ENCODE peak calls at places on chromosome 7, in eight cellular contexts. One of them, this sample, is unnamed.

GRCh38 chr7:7119668-7120208 is 62.6 kb upstream of the C1GALT1 start:
- DNase-seq in CD8-positive, alpha-beta T cell: no peak
- DNase-seq in colonic mucosa: no peak
- DNase-seq in left ventricle myocardium inferior: no peak
- DNase-seq in pancreas: no peak
- DNase-seq in heart right ventricle: no peak
- DNase-seq in stomach: peak; percentile 28
- DNase-seq in Panc1: no peak
- DNase-seq in this sample: no peak

GRCh38 chr7:116876664-116877442 is 14.5 kb downstream of the CAPZA2 start:
- DNase-seq in pancreas: no peak
- DNase-seq in stomach: peak; percentile 79
- DNase-seq in Panc1: no peak
- DNase-seq in heart right ventricle: peak; percentile 61
- DNase-seq in left ventricle myocardium inferior: peak; percentile 56
- DNase-seq in colonic mucosa: peak; percentile 62
- DNase-seq in CD8-positive, alpha-beta T cell: no peak
- DNase-seq in this sample: no peak

GRCh38 chr7:157538735-157539134 is 201.9 kb downstream of the DNAJB6 start:
- DNase-seq in CD8-positive, alpha-beta T cell: no peak
- DNase-seq in colonic mucosa: no peak
- DNase-seq in left ventricle myocardium inferior: no peak
- DNase-seq in Panc1: no peak
- DNase-seq in pancreas: no peak
- DNase-seq in stomach: no peak
- DNase-seq in heart right ventricle: no peak
- DNase-seq in this sample: no peak

GRCh38 chr7:44534087-44534486 is 7.0 kb downstream of the NPC1L1 start:
- DNase-seq in pancreas: no peak
- DNase-seq in colonic mucosa: no peak
- DNase-seq in CD8-positive, alpha-beta T cell: no peak
- DNase-seq in left ventricle myocardium inferior: no peak
- DNase-seq in heart right ventricle: no peak
- DNase-seq in stomach: no peak
- DNase-seq in Panc1: no peak
- DNase-seq in this sample: no peak

GRCh38 chr7:18520450-18521235 is 25.1 kb downstream of the HDAC9 start:
- DNase-seq in pancreas: no peak
- DNase-seq in heart right ventricle: no peak
- DNase-seq in stomach: no peak
- DNase-seq in CD8-positive, alpha-beta T cell: no peak
- DNase-seq in colonic mucosa: no peak
- DNase-seq in Panc1: no peak
- DNase-seq in left ventricle myocardium inferior: no peak
- DNase-seq in this sample: no peak

GRCh38 chr7:49791089-49791741 is 17.8 kb downstream of the VWC2 start:
- DNase-seq in heart right ventricle: no peak
- DNase-seq in stomach: no peak
- DNase-seq in colonic mucosa: peak; percentile 34
- DNase-seq in CD8-positive, alpha-beta T cell: no peak
- DNase-seq in Panc1: peak; percentile 15
- DNase-seq in left ventricle myocardium inferior: no peak
- DNase-seq in pancreas: no peak
- DNase-seq in this sample: no peak

GRCh38 chr7:134406431-134406830 is 52.5 kb downstream of the AKR1B1 start:
- DNase-seq in stomach: no peak
- DNase-seq in left ventricle myocardium inferior: no peak
- DNase-seq in pancreas: no peak
- DNase-seq in colonic mucosa: no peak
- DNase-seq in heart right ventricle: no peak
- DNase-seq in Panc1: no peak
- DNase-seq in CD8-positive, alpha-beta T cell: no peak
- DNase-seq in this sample: no peak

GRCh38 chr7:107661081-107661864 is 645 bp downstream of the SLC26A4 start:
- DNase-seq in Panc1: no peak
- DNase-seq in heart right ventricle: peak; percentile 54
- DNase-seq in CD8-positive, alpha-beta T cell: peak; percentile 20
- DNase-seq in left ventricle myocardium inferior: peak; percentile 36
- DNase-seq in stomach: peak; percentile 71
- DNase-seq in colonic mucosa: peak; percentile 48
- DNase-seq in pancreas: peak; percentile 58
- DNase-seq in this sample: peak; percentile 75

GRCh38 chr7:143329471-143330170 is 13.7 kb downstream of the CLCN1 start:
- DNase-seq in left ventricle myocardium inferior: no peak
- DNase-seq in Panc1: no peak
- DNase-seq in colonic mucosa: no peak
- DNase-seq in pancreas: no peak
- DNase-seq in stomach: no peak
- DNase-seq in heart right ventricle: no peak
- DNase-seq in CD8-positive, alpha-beta T cell: no peak
- DNase-seq in this sample: no peak
- TF ChIP-seq CTCF in left ventricle myocardium inferior: no peak
- TF ChIP-seq CTCF in Panc1: peak; percentile 32
- TF ChIP-seq CTCF in colonic mucosa: no peak
- TF ChIP-seq CTCF in pancreas: no peak
- TF ChIP-seq CTCF in stomach: no peak
- TF ChIP-seq CTCF in heart right ventricle: no peak
- TF ChIP-seq CTCF in CD8-positive, alpha-beta T cell: no peak
- TF ChIP-seq CTCF in this sample: no peak

GRCh38 chr7:151409555-151410404 is at the start of gene WDR86:
- DNase-seq in pancreas: no peak
- DNase-seq in Panc1: no peak
- DNase-seq in colonic mucosa: no peak
- DNase-seq in heart right ventricle: no peak
- DNase-seq in left ventricle myocardium inferior: no peak
- DNase-seq in CD8-positive, alpha-beta T cell: peak; percentile 42
- DNase-seq in stomach: no peak
- DNase-seq in this sample: no peak

GRCh38 chr7:151406051-151406875 is 3.6 kb downstream of the WDR86 start:
- DNase-seq in CD8-positive, alpha-beta T cell: no peak
- DNase-seq in pancreas: no peak
- DNase-seq in stomach: no peak
- DNase-seq in colonic mucosa: no peak
- DNase-seq in heart right ventricle: no peak
- DNase-seq in left ventricle myocardium inferior: no peak
- DNase-seq in Panc1: no peak
- DNase-seq in this sample: no peak

GRCh38 chr7:151408839-151409554 is 841 bp downstream of the WDR86 start:
- DNase-seq in CD8-positive, alpha-beta T cell: peak; percentile 91
- DNase-seq in colonic mucosa: no peak
- DNase-seq in pancreas: no peak
- DNase-seq in stomach: no peak
- DNase-seq in left ventricle myocardium inferior: no peak
- DNase-seq in Panc1: no peak
- DNase-seq in heart right ventricle: no peak
- DNase-seq in this sample: no peak

GRCh38 chr7:151406886-151407583 is 2.8 kb downstream of the WDR86 start:
- DNase-seq in stomach: no peak
- DNase-seq in colonic mucosa: no peak
- DNase-seq in heart right ventricle: no peak
- DNase-seq in left ventricle myocardium inferior: no peak
- DNase-seq in CD8-positive, alpha-beta T cell: no peak
- DNase-seq in Panc1: no peak
- DNase-seq in pancreas: no peak
- DNase-seq in this sample: no peak

DNA sequence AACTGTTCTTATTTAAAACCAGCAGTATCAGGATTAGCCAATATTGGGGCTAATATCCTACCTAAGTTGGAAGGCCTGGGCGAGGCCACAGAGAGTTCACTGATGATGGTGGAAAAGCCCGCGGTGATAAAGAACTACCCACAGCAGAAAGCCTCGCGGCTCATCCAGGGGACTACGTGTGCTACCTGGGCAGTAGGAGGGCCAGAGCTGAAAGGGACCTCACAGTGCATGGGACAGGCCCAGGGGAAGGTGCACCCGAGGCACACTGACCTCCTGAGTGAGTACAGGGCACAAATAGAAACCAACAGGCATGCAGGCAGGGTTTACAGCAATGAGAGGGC is 1.4 kb downstream of the WDR86 start:
- DNase-seq in heart right ventricle: no peak
- DNase-seq in pancreas: no peak
- DNase-seq in Panc1: no peak
- DNase-seq in CD8-positive, alpha-beta T cell: no peak
- DNase-seq in left ventricle myocardium inferior: no peak
- DNase-seq in colonic mucosa: no peak
- DNase-seq in stomach: no peak
- DNase-seq in this sample: no peak
- H3K4me3 ChIP-seq in heart right ventricle: no peak overlapping the region
- H3K4me3 ChIP-seq in pancreas: no peak overlapping the region
- H3K4me3 ChIP-seq in Panc1: no peak overlapping the region
- H3K4me3 ChIP-seq in CD8-positive, alpha-beta T cell: peak overlapping the region; percentile 58
- H3K4me3 ChIP-seq in left ventricle myocardium inferior: peak overlapping the region; percentile 68
- H3K4me3 ChIP-seq in colonic mucosa: peak overlapping the region; percentile 1
- H3K4me3 ChIP-seq in stomach: peak overlapping the region; percentile 55
- H3K4me3 ChIP-seq in this sample: peak overlapping the region; percentile 67

GRCh38 chr7:2269468-2270460 is 27.7 kb downstream of the NUDT1 start:
- DNase-seq in stomach: no peak
- DNase-seq in heart right ventricle: no peak
- DNase-seq in CD8-positive, alpha-beta T cell: no peak
- DNase-seq in left ventricle myocardium inferior: no peak
- DNase-seq in pancreas: no peak
- DNase-seq in colonic mucosa: no peak
- DNase-seq in Panc1: no peak
- DNase-seq in this sample: no peak
- H3K27ac ChIP-seq in stomach: no peak overlapping the region
- H3K27ac ChIP-seq in heart right ventricle: peak overlapping the region; percentile 19
- H3K27ac ChIP-seq in CD8-positive, alpha-beta T cell: no peak overlapping the region
- H3K27ac ChIP-seq in left ventricle myocardium inferior: peak overlapping the region; percentile 56
- H3K27ac ChIP-seq in pancreas: no peak overlapping the region
- H3K27ac ChIP-seq in colonic mucosa: no peak overlapping the region
- H3K27ac ChIP-seq in Panc1: no peak overlapping the region
- H3K27ac ChIP-seq in this sample: no peak overlapping the region

GRCh38 chr7:92794846-92795245 is 41.5 kb downstream of the CDK6 start:
- DNase-seq in CD8-positive, alpha-beta T cell: no peak
- DNase-seq in left ventricle myocardium inferior: no peak
- DNase-seq in heart right ventricle: no peak
- DNase-seq in stomach: no peak
- DNase-seq in Panc1: no peak
- DNase-seq in colonic mucosa: no peak
- DNase-seq in pancreas: no peak
- DNase-seq in this sample: no peak
- TF ChIP-seq CTCF in CD8-positive, alpha-beta T cell: no peak
- TF ChIP-seq CTCF in left ventricle myocardium inferior: no peak
- TF ChIP-seq CTCF in heart right ventricle: no peak
- TF ChIP-seq CTCF in stomach: no peak
- TF ChIP-seq CTCF in Panc1: no peak
- TF ChIP-seq CTCF in colonic mucosa: no peak
- TF ChIP-seq CTCF in pancreas: no peak
- TF ChIP-seq CTCF in this sample: no peak

DNA sequence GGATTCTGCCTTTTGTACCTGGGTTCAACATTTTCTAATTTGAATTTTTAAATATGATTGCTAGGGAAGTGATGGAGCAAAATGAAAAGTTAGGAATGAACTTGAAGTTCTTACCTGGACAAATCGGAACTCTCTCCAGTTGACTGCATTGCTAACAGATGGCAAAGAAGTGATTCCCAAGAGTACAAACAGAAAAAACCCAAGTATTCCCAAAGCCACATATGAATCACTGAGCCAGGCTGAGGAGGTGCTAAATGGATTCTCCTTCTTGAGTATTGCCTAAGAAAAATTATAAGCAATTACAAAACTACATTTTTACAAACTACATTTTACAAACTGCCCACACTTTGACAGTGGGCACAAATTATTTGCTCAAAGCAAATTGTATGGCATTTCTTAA is 25.9 kb downstream of the STEAP4 start:
- DNase-seq in Panc1: no peak
- DNase-seq in stomach: no peak
- DNase-seq in left ventricle myocardium inferior: no peak
- DNase-seq in pancreas: no peak
- DNase-seq in CD8-positive, alpha-beta T cell: no peak
- DNase-seq in colonic mucosa: no peak
- DNase-seq in heart right ventricle: no peak
- DNase-seq in this sample: no peak
- H3K4me3 ChIP-seq in Panc1: no peak overlapping the region
- H3K4me3 ChIP-seq in stomach: no peak overlapping the region
- H3K4me3 ChIP-seq in left ventricle myocardium inferior: no peak overlapping the region
- H3K4me3 ChIP-seq in pancreas: no peak overlapping the region
- H3K4me3 ChIP-seq in CD8-positive, alpha-beta T cell: no peak overlapping the region
- H3K4me3 ChIP-seq in colonic mucosa: no peak overlapping the region
- H3K4me3 ChIP-seq in heart right ventricle: no peak overlapping the region
- H3K4me3 ChIP-seq in this sample: no peak overlapping the region

GRCh38 chr7:2644514-2645273 is 12.9 kb downstream of the TTYH3 start:
- DNase-seq in heart right ventricle: no peak
- DNase-seq in CD8-positive, alpha-beta T cell: peak; percentile 35
- DNase-seq in left ventricle myocardium inferior: no peak
- DNase-seq in stomach: peak; percentile 52
- DNase-seq in pancreas: no peak
- DNase-seq in colonic mucosa: no peak
- DNase-seq in Panc1: no peak
- DNase-seq in this sample: no peak
- H3K27ac ChIP-seq in heart right ventricle: peak overlapping the region; percentile 0
- H3K27ac ChIP-seq in CD8-positive, alpha-beta T cell: no peak overlapping the region
- H3K27ac ChIP-seq in left ventricle myocardium inferior: peak overlapping the region; percentile 62
- H3K27ac ChIP-seq in stomach: peak overlapping the region; percentile 23
- H3K27ac ChIP-seq in pancreas: no peak overlapping the region
- H3K27ac ChIP-seq in colonic mucosa: no peak overlapping the region
- H3K27ac ChIP-seq in Panc1: peak overlapping the region; percentile 83
- H3K27ac ChIP-seq in this sample: no peak overlapping the region

DNA sequence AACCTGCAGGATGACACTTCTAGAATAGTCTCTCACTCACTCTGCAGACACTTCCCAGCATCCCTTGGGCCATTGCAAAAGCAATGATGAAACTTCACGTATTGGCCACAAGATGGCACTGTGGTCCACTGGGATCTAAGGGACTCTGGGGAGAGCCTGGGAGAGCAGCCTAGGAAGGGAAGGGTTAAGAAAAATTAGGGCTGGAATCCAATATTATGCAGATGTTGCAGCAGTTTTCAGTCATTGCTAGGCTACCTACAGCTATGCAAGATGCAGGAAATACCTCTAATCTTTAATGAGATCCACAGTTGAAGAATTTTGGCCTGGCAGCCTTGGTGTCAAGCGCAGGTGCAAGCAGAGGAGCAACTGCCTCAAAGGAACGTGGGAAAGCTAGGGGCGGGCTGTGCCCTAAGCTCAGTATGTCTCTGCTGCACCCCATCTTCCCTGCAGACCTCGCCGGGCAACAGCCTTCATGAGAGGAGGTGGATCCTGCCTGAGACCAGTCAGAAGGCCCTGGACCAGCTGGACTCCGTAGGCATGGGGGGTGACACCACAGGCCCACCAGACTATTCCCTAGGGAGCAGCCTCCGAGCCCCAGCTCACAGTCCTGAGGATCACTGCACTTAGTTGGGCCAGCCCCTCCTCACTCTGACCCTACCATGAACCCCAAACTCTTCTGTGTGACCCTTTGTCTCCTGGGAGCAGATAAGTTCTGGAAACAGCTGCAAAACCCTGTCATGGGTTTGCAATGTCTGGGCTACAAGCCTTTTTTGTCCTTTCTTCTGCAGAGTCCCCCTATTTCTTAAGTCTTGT is 127.9 kb upstream of the PRSS58 start:
- DNase-seq in pancreas: peak; percentile 12
- DNase-seq in heart right ventricle: peak; percentile 31
- DNase-seq in colonic mucosa: peak; percentile 63
- DNase-seq in CD8-positive, alpha-beta T cell: peak; percentile 23
- DNase-seq in Panc1: peak; percentile 36
- DNase-seq in stomach: no peak
- DNase-seq in left ventricle myocardium inferior: no peak
- DNase-seq in this sample: no peak
- TF ChIP-seq CTCF in pancreas: peak; percentile 35
- TF ChIP-seq CTCF in heart right ventricle: peak; percentile 60
- TF ChIP-seq CTCF in colonic mucosa: peak; percentile 54
- TF ChIP-seq CTCF in CD8-positive, alpha-beta T cell: peak; percentile 43
- TF ChIP-seq CTCF in Panc1: peak; percentile 82
- TF ChIP-seq CTCF in stomach: no peak
- TF ChIP-seq CTCF in left ventricle myocardium inferior: peak; percentile 58
- TF ChIP-seq CTCF in this sample: no peak